ENCODE peak calls at places on chromosomes 11 and 22, in seven cellular contexts. One of them, this sample, is unnamed.
A peak's percentile ranks its signal among the peaks of the same experiment; 100 is the strongest.

GRCh38 chr11:79485694-79486093 is 44.9 kb upstream of the TENM4 start:
- DNase-seq in adrenal gland: no peak
- DNase-seq in GM13976: no peak
- DNase-seq in GM23338: peak; percentile 68
- DNase-seq in lung: no peak
- DNase-seq in Calu3: no peak
- DNase-seq in CD8-positive, alpha-beta T cell: no peak
- DNase-seq in this sample: no peak

GRCh38 chr11:83510530-83511449 is 224.6 kb upstream of the CCDC90B start:
- DNase-seq in GM23338: no peak
- DNase-seq in CD8-positive, alpha-beta T cell: no peak
- DNase-seq in Calu3: no peak
- DNase-seq in adrenal gland: no peak
- DNase-seq in lung: no peak
- DNase-seq in GM13976: no peak
- DNase-seq in this sample: no peak

GRCh38 chr22:49925525-49926128 is 7.2 kb downstream of the CRELD2 start:
- DNase-seq in Calu3: no peak
- DNase-seq in GM23338: no peak
- DNase-seq in GM13976: peak; percentile 80
- DNase-seq in lung: no peak
- DNase-seq in adrenal gland: no peak
- DNase-seq in CD8-positive, alpha-beta T cell: peak; percentile 89
- DNase-seq in this sample: no peak

GRCh38 chr22:37180531-37181231 is 7.4 kb downstream of the C1QTNF6 start:
- DNase-seq in GM13976: no peak
- DNase-seq in Calu3: no peak
- DNase-seq in adrenal gland: no peak
- DNase-seq in GM23338: no peak
- DNase-seq in CD8-positive, alpha-beta T cell: peak; percentile 5
- DNase-seq in lung: no peak
- DNase-seq in this sample: no peak

GRCh38 chr22:38236786-38237185 is 35.0 kb downstream of the MAFF start:
- DNase-seq in lung: no peak
- DNase-seq in Calu3: peak; percentile 79
- DNase-seq in CD8-positive, alpha-beta T cell: no peak
- DNase-seq in GM23338: no peak
- DNase-seq in adrenal gland: no peak
- DNase-seq in GM13976: no peak
- DNase-seq in this sample: no peak

GRCh38 chr22:49565516-49565855 is 262.2 kb downstream of the BRD1 start:
- DNase-seq in GM13976: no peak
- DNase-seq in GM23338: no peak
- DNase-seq in lung: no peak
- DNase-seq in Calu3: no peak
- DNase-seq in CD8-positive, alpha-beta T cell: no peak
- DNase-seq in adrenal gland: no peak
- DNase-seq in this sample: no peak

GRCh38 chr11:115464269-115464668 is 39.9 kb downstream of the CADM1 start:
- DNase-seq in GM23338: no peak
- DNase-seq in CD8-positive, alpha-beta T cell: no peak
- DNase-seq in GM13976: no peak
- DNase-seq in Calu3: no peak
- DNase-seq in adrenal gland: no peak
- DNase-seq in lung: no peak
- DNase-seq in this sample: no peak

GRCh38 chr11:93025558-93026255 is 56.3 kb downstream of the MTNR1B start:
- DNase-seq in adrenal gland: no peak
- DNase-seq in GM13976: no peak
- DNase-seq in CD8-positive, alpha-beta T cell: no peak
- DNase-seq in Calu3: no peak
- DNase-seq in GM23338: no peak
- DNase-seq in lung: no peak
- DNase-seq in this sample: no peak

GRCh38 chr22:17787159-17788022 is 13.1 kb upstream of the BID start:
- DNase-seq in CD8-positive, alpha-beta T cell: no peak
- DNase-seq in lung: no peak
- DNase-seq in GM13976: no peak
- DNase-seq in adrenal gland: no peak
- DNase-seq in GM23338: no peak
- DNase-seq in Calu3: no peak
- DNase-seq in this sample: no peak

GRCh38 chr11:100925935-100926334 is 203.7 kb downstream of the PGR start:
- DNase-seq in GM13976: no peak
- DNase-seq in lung: no peak
- DNase-seq in Calu3: no peak
- DNase-seq in adrenal gland: no peak
- DNase-seq in GM23338: no peak
- DNase-seq in CD8-positive, alpha-beta T cell: no peak
- DNase-seq in this sample: peak; percentile 36

GRCh38 chr11:122981388-122982264 is at the start of gene BSX:
- DNase-seq in GM13976: peak; percentile 78
- DNase-seq in GM23338: peak; percentile 95
- DNase-seq in lung: peak; percentile 45
- DNase-seq in adrenal gland: peak; percentile 68
- DNase-seq in Calu3: peak; percentile 41
- DNase-seq in CD8-positive, alpha-beta T cell: peak; percentile 60
- DNase-seq in this sample: no peak

GRCh38 chr11:131884461-131885073 is 514.2 kb downstream of the NTM start:
- DNase-seq in GM13976: no peak
- DNase-seq in GM23338: no peak
- DNase-seq in adrenal gland: no peak
- DNase-seq in CD8-positive, alpha-beta T cell: no peak
- DNase-seq in lung: no peak
- DNase-seq in Calu3: no peak
- DNase-seq in this sample: no peak

GRCh38 chr11:64161037-64161436 is 4.9 kb downstream of the MACROD1 start:
- DNase-seq in GM23338: no peak
- DNase-seq in CD8-positive, alpha-beta T cell: no peak
- DNase-seq in lung: no peak
- DNase-seq in Calu3: no peak
- DNase-seq in GM13976: no peak
- DNase-seq in adrenal gland: no peak
- DNase-seq in this sample: no peak

GRCh38 chr22:29031236-29031982 is 30.2 kb downstream of the C22orf31 start:
- DNase-seq in adrenal gland: peak; percentile 94
- DNase-seq in GM13976: peak; percentile 35
- DNase-seq in CD8-positive, alpha-beta T cell: no peak
- DNase-seq in lung: peak; percentile 66
- DNase-seq in GM23338: peak; percentile 82
- DNase-seq in Calu3: peak; percentile 84
- DNase-seq in this sample: no peak

GRCh38 chr22:29032584-29032983 is 29.0 kb downstream of the C22orf31 start:
- DNase-seq in GM23338: no peak
- DNase-seq in CD8-positive, alpha-beta T cell: no peak
- DNase-seq in lung: no peak
- DNase-seq in Calu3: peak; percentile 42
- DNase-seq in GM13976: no peak
- DNase-seq in adrenal gland: no peak
- DNase-seq in this sample: no peak

GRCh38 chr22:29030618-29031235 is 30.9 kb downstream of the C22orf31 start:
- DNase-seq in Calu3: peak; percentile 94
- DNase-seq in GM23338: peak; percentile 86
- DNase-seq in lung: peak; percentile 87
- DNase-seq in GM13976: peak; percentile 46
- DNase-seq in CD8-positive, alpha-beta T cell: no peak
- DNase-seq in adrenal gland: peak; percentile 94
- DNase-seq in this sample: no peak

GRCh38 chr22:29030016-29030617 is 31.5 kb downstream of the C22orf31 start:
- DNase-seq in lung: no peak
- DNase-seq in CD8-positive, alpha-beta T cell: no peak
- DNase-seq in GM23338: peak; percentile 29
- DNase-seq in GM13976: no peak
- DNase-seq in Calu3: peak; percentile 68
- DNase-seq in adrenal gland: no peak
- DNase-seq in this sample: no peak

GRCh38 chr22:29032014-29032475 is 29.6 kb downstream of the C22orf31 start:
- DNase-seq in GM13976: no peak
- DNase-seq in CD8-positive, alpha-beta T cell: no peak
- DNase-seq in GM23338: peak; percentile 37
- DNase-seq in adrenal gland: peak; percentile 69
- DNase-seq in Calu3: no peak
- DNase-seq in lung: no peak
- DNase-seq in this sample: no peak
- TF ChIP-seq CTCF in GM13976: no peak
- TF ChIP-seq CTCF in CD8-positive, alpha-beta T cell: no peak
- TF ChIP-seq CTCF in GM23338: peak; percentile 13
- TF ChIP-seq CTCF in adrenal gland: no peak
- TF ChIP-seq CTCF in Calu3: no peak
- TF ChIP-seq CTCF in lung: no peak
- TF ChIP-seq CTCF in this sample: no peak

GRCh38 chr22:31947296-31947695 is 3.0 kb downstream of the YWHAH start:
- DNase-seq in Calu3: no peak
- DNase-seq in lung: no peak
- DNase-seq in GM13976: peak; percentile 66
- DNase-seq in adrenal gland: no peak
- DNase-seq in GM23338: no peak
- DNase-seq in CD8-positive, alpha-beta T cell: no peak
- DNase-seq in this sample: no peak
- TF ChIP-seq CTCF in Calu3: no peak
- TF ChIP-seq CTCF in lung: peak; percentile 55
- TF ChIP-seq CTCF in GM13976: peak; percentile 77
- TF ChIP-seq CTCF in adrenal gland: peak; percentile 38
- TF ChIP-seq CTCF in GM23338: peak; percentile 65
- TF ChIP-seq CTCF in CD8-positive, alpha-beta T cell: peak; percentile 74
- TF ChIP-seq CTCF in this sample: peak; percentile 76

DNA sequence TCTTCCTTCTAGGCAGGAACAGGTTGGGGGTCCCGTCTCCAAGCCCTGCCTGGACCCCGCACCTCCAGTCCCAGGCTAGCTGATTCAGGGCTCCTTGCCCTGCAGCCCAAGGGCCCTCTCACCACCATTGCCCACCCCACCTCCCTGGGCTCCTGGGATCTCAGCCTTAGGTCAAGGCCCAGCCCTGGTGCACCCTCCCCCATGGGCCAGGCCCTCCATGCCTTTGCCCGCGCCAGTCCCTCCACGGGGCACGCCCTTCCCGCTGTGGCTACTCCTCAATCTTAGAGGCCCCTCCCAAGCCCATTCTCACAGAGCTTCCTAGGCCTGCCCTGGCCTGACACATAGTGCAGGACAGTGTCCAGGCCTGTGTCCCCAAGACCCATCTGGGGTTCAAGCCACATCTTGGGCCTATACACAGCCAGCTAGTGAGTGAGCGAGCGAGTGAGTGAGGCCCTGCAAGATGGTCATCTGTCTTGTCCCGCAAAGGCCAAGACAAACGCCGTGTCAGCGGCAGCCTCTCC is 6.9 kb downstream of the GP1BB start:
- DNase-seq in Calu3: no peak
- DNase-seq in GM23338: no peak
- DNase-seq in lung: no peak
- DNase-seq in CD8-positive, alpha-beta T cell: no peak
- DNase-seq in adrenal gland: no peak
- DNase-seq in GM13976: no peak
- DNase-seq in this sample: no peak
- TF ChIP-seq CTCF in Calu3: no peak
- TF ChIP-seq CTCF in GM23338: no peak
- TF ChIP-seq CTCF in lung: no peak
- TF ChIP-seq CTCF in CD8-positive, alpha-beta T cell: no peak
- TF ChIP-seq CTCF in adrenal gland: no peak
- TF ChIP-seq CTCF in GM13976: no peak
- TF ChIP-seq CTCF in this sample: no peak

GRCh38 chr11:133082851-133083488 is 449.3 kb downstream of the OPCML start:
- DNase-seq in adrenal gland: peak; percentile 66
- DNase-seq in GM23338: peak; percentile 83
- DNase-seq in lung: peak; percentile 51
- DNase-seq in Calu3: no peak
- DNase-seq in GM13976: peak; percentile 91
- DNase-seq in CD8-positive, alpha-beta T cell: peak; percentile 34
- DNase-seq in this sample: peak; percentile 7
- TF ChIP-seq CTCF in adrenal gland: peak; percentile 25
- TF ChIP-seq CTCF in GM23338: peak; percentile 91
- TF ChIP-seq CTCF in lung: peak; percentile 66
- TF ChIP-seq CTCF in Calu3: no peak
- TF ChIP-seq CTCF in GM13976: peak; percentile 99
- TF ChIP-seq CTCF in CD8-positive, alpha-beta T cell: no peak
- TF ChIP-seq CTCF in this sample: peak; percentile 77

GRCh38 chr11:32374261-32374711 is 61.1 kb downstream of the WT1 start:
- DNase-seq in Calu3: peak; percentile 25
- DNase-seq in lung: no peak
- DNase-seq in adrenal gland: no peak
- DNase-seq in CD8-positive, alpha-beta T cell: no peak
- DNase-seq in GM23338: peak; percentile 95
- DNase-seq in GM13976: peak; percentile 74
- DNase-seq in this sample: peak; percentile 4
- TF ChIP-seq CTCF in Calu3: peak; percentile 39
- TF ChIP-seq CTCF in lung: no peak
- TF ChIP-seq CTCF in adrenal gland: no peak
- TF ChIP-seq CTCF in CD8-positive, alpha-beta T cell: no peak
- TF ChIP-seq CTCF in GM23338: peak; percentile 94
- TF ChIP-seq CTCF in GM13976: peak; percentile 42
- TF ChIP-seq CTCF in this sample: peak; percentile 81

GRCh38 chr22:19113429-19113828 is 8.8 kb downstream of the DGCR2 start:
- DNase-seq in Calu3: no peak
- DNase-seq in GM23338: no peak
- DNase-seq in GM13976: no peak
- DNase-seq in adrenal gland: no peak
- DNase-seq in CD8-positive, alpha-beta T cell: no peak
- DNase-seq in lung: no peak
- DNase-seq in this sample: no peak

GRCh38 chr22:19118601-19118880 is 3.7 kb downstream of the DGCR2 start:
- DNase-seq in Calu3: no peak
- DNase-seq in lung: no peak
- DNase-seq in GM13976: no peak
- DNase-seq in CD8-positive, alpha-beta T cell: no peak
- DNase-seq in GM23338: no peak
- DNase-seq in adrenal gland: no peak
- DNase-seq in this sample: no peak

GRCh38 chr22:19117111-19117512 is 5.1 kb downstream of the DGCR2 start:
- DNase-seq in GM13976: no peak
- DNase-seq in CD8-positive, alpha-beta T cell: no peak
- DNase-seq in Calu3: no peak
- DNase-seq in adrenal gland: no peak
- DNase-seq in lung: no peak
- DNase-seq in GM23338: no peak
- DNase-seq in this sample: no peak

GRCh38 chr22:19114984-19115552 is 7.1 kb downstream of the DGCR2 start:
- DNase-seq in GM13976: no peak
- DNase-seq in Calu3: no peak
- DNase-seq in CD8-positive, alpha-beta T cell: no peak
- DNase-seq in adrenal gland: no peak
- DNase-seq in GM23338: no peak
- DNase-seq in lung: no peak
- DNase-seq in this sample: no peak

DNA sequence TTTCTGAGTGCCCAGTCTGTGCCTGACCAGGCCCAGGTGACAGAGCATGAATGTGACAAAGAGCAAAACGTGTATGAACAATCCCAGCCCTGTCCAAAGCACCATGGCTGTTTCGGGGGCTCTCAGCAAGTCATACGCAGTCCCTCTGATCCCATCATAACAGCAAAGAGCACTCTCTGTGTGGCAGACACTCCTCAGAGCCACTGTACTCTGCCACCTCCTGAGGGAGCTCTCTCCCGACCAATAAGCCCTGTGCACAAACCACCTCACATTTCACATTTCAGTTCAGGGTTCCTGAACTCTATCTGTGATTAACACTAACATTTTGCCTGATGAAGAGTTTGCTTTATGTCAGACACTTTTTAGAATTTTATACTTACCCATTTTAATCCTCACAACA is 6.6 kb downstream of the DGCR2 start:
- DNase-seq in GM23338: no peak
- DNase-seq in adrenal gland: no peak
- DNase-seq in GM13976: no peak
- DNase-seq in lung: no peak
- DNase-seq in Calu3: no peak
- DNase-seq in CD8-positive, alpha-beta T cell: no peak
- DNase-seq in this sample: no peak
- TF ChIP-seq CTCF in GM23338: peak; percentile 41
- TF ChIP-seq CTCF in adrenal gland: peak; percentile 16
- TF ChIP-seq CTCF in GM13976: peak; percentile 41
- TF ChIP-seq CTCF in lung: no peak
- TF ChIP-seq CTCF in Calu3: no peak
- TF ChIP-seq CTCF in CD8-positive, alpha-beta T cell: no peak
- TF ChIP-seq CTCF in this sample: no peak

GRCh38 chr11:94767701-94768601 is at the start of gene AMOTL1:
- DNase-seq in CD8-positive, alpha-beta T cell: peak; percentile 33
- DNase-seq in adrenal gland: peak; percentile 92
- DNase-seq in lung: peak; percentile 91
- DNase-seq in GM13976: peak; percentile 39
- DNase-seq in Calu3: peak; percentile 81
- DNase-seq in GM23338: peak; percentile 92
- DNase-seq in this sample: no peak
- TF ChIP-seq CTCF in CD8-positive, alpha-beta T cell: no peak
- TF ChIP-seq CTCF in adrenal gland: no peak
- TF ChIP-seq CTCF in lung: no peak
- TF ChIP-seq CTCF in GM13976: no peak
- TF ChIP-seq CTCF in Calu3: no peak
- TF ChIP-seq CTCF in GM23338: peak; percentile 34
- TF ChIP-seq CTCF in this sample: no peak